ENCODE peak calls at places on chromosomes 6 and 20, in six cellular contexts. D is adrenal gland; L is activated T-helper 1 cell treated with anti-CD3 and anti-CD28 coated beads, Interleukin-2, amount 50 U/mL, for 16 hours; K is posterior cingulate gyrus; W is natural killer cell; O is AG08396. P is an unnamed sample.

GRCh38 chr6:46511320-46511719 is 20.1 kb upstream of the RCAN2 start:
- DNase-seq in D (no peak), L (no peak), O (no peak), K (no peak), W (no peak), P (no peak)

GRCh38 chr20:63889241-63890200 is 5.4 kb upstream of the DNAJC5 start:
- DNase-seq in K (no peak), D (no peak), W (no peak), O (no peak), L (no peak), P (no peak)

GRCh38 chr6:102553214-102553613 is 1159.7 kb downstream of the GRIK2 start:
- DNase-seq in L (no peak), K (no peak), O (no peak), W (no peak), D (no peak), P (no peak)

GRCh38 chr6:30703821-30704220 is 13.0 kb upstream of the NRM start:
- DNase-seq in L (no peak), D (no peak), O (no peak), K (no peak), W (no peak), P (no peak)

GRCh38 chr20:54869765-54870164 is 394.4 kb downstream of the DOK5 start:
- DNase-seq in K (no peak), L (no peak), D (no peak), W (no peak), O (no peak), P (no peak)

GRCh38 chr20:47765715-47766594 is 19.3 kb downstream of the SULF2 start:
- DNase-seq in O (no peak), L (no peak), D (no peak), K (no peak), W (no peak), P (no peak)

GRCh38 chr20:32858189-32858588 is 534 bp upstream of the EFCAB8 start:
- DNase-seq in W (no peak), L (no peak), O (no peak), D (no peak), K (no peak), P (no peak)

GRCh38 chr20:21398505-21399057 is 1.3 kb upstream of the NKX2-4 start:
- DNase-seq in K (no peak), W (no peak), O (no peak), D (no peak), L (no peak), P (no peak)

GRCh38 chr6:12233693-12234551 is 56.2 kb upstream of the EDN1 start:
- DNase-seq in D (peak; percentile 47), L (no peak), O (peak; percentile 56), K (peak; percentile 40), W (no peak), P (peak; percentile 67)

GRCh38 chr20:18197382-18198070 is 59.9 kb downstream of the KAT14 start:
- DNase-seq in O (no peak), W (no peak), D (no peak), K (no peak), L (no peak), P (no peak)

GRCh38 chr6:159693894-159694545 is 979 bp upstream of the SOD2 start:
- DNase-seq in K (no peak), W (no peak), D (no peak), O (peak; percentile 17), L (no peak), P (no peak)

P was measured in smooth muscle cell of the brain vasculature.